ENCODE peak calls at places on chromosome 17, in five cellular contexts. F is fibroblast of lung, J is glutamatergic neuron, X is NB4, L is kidney epithelial cell. E is an unnamed sample.

GRCh38 chr17:34248807-34249496 is 6.1 kb upstream of the CCL2 start:
- DNase-seq in F (no peak), J (no peak), X (peak; percentile 88), L (no peak), E (no peak)

GRCh38 chr17:63275318-63275967 is 170.7 kb downstream of the CYB561 start:
- DNase-seq in F (peak; percentile 99), J (no peak), X (peak; percentile 81), L (peak; percentile 96), E (no peak)

GRCh38 chr17:72467841-72468653 is 347.2 kb downstream of the SOX9 start:
- DNase-seq in F (peak; percentile 69), J (no peak), X (no peak), L (no peak), E (peak; percentile 64)

GRCh38 chr17:18862011-18862410 is 4.1 kb downstream of the PRPSAP2 start:
- DNase-seq in F (no peak), J (no peak), X (no peak), L (no peak), E (no peak)

GRCh38 chr17:57986841-57987581 is 1.0 kb downstream of the VEZF1 start:
- DNase-seq in F (peak; percentile 89), J (peak; percentile 31), X (peak; percentile 74), L (peak; percentile 54), E (peak; percentile 78)

GRCh38 chr17:65191805-65192740 is 54.9 kb downstream of the RGS9 start:
- DNase-seq in F (peak; percentile 79), J (no peak), X (peak; percentile 61), L (peak; percentile 53), E (no peak)

GRCh38 chr17:56358651-56359050 is 205.4 kb downstream of the ANKFN1 start:
- DNase-seq in F (peak; percentile 34), J (no peak), X (peak; percentile 5), L (no peak), E (no peak)

GRCh38 chr17:39617446-39618251 is 9.1 kb upstream of the PPP1R1B start:
- DNase-seq in F (peak; percentile 18), J (no peak), X (peak; percentile 80), L (no peak), E (peak; percentile 69)

GRCh38 chr17:40472733-40473452 is 28.5 kb downstream of the TNS4 start:
- DNase-seq in F (no peak), J (no peak), X (no peak), L (no peak), E (no peak)

GRCh38 chr17:2647961-2648360 is 54.5 kb downstream of the PAFAH1B1 start:
- DNase-seq in F (no peak), J (no peak), X (no peak), L (no peak), E (no peak)

GRCh38 chr17:2841606-2842005 is 45.4 kb downstream of the RAP1GAP2 start:
- DNase-seq in F (peak; percentile 30), J (no peak), X (no peak), L (no peak), E (no peak)

GRCh38 chr17:10186771-10187425 is 11.5 kb downstream of the GAS7 start:
- DNase-seq in F (no peak), J (no peak), X (no peak), L (no peak), E (no peak)

GRCh38 chr17:1095093-1095852 is 84.5 kb downstream of the ABR start:
- DNase-seq in F (no peak), J (no peak), X (peak; percentile 78), L (no peak), E (no peak)

GRCh38 chr17:44444735-44445105 is 55.3 kb upstream of the ITGA2B start:
- DNase-seq in F (peak; percentile 90), J (no peak), X (no peak), L (peak; percentile 59), E (no peak)

GRCh38 chr17:67443931-67444597 is 67.0 kb downstream of the PITPNC1 start:
- DNase-seq in F (peak; percentile 74), J (no peak), X (no peak), L (no peak), E (no peak)

GRCh38 chr17:58083491-58084316 is 485 bp downstream of the DYNLL2 start:
- DNase-seq in F (peak; percentile 49), J (peak; percentile 70), X (peak; percentile 74), L (no peak), E (peak; percentile 40)

GRCh38 chr17:74008196-74008595 is 195.3 kb upstream of the RPL38 start:
- DNase-seq in F (no peak), J (no peak), X (peak; percentile 52), L (no peak), E (peak; percentile 59)

GRCh38 chr17:37726248-37726647 is 18.6 kb downstream of the HNF1B start:
- DNase-seq in F (no peak), J (no peak), X (no peak), L (no peak), E (no peak)

GRCh38 chr17:36888236-36888957 is 48.9 kb upstream of the LHX1 start:
- DNase-seq in F (no peak), J (peak; percentile 46), X (no peak), L (no peak), E (peak; percentile 29)

GRCh38 chr17:4520881-4521600 is 22.4 kb downstream of the SPNS2 start:
- DNase-seq in F (no peak), J (no peak), X (no peak), L (peak; percentile 31), E (no peak)

GRCh38 chr17:29140051-29140582 is 40.1 kb downstream of the MYO18A start:
- DNase-seq in F (peak; percentile 60), J (peak; percentile 85), X (peak; percentile 99), L (no peak), E (peak; percentile 86)

GRCh38 chr17:74123866-74124265 is 79.6 kb upstream of the RPL38 start:
- DNase-seq in F (no peak), J (no peak), X (no peak), L (no peak), E (no peak)

GRCh38 chr17:58338907-58339774 is 10.5 kb upstream of the TSPOAP1 start:
- DNase-seq in F (peak; percentile 82), J (peak; percentile 82), X (peak; percentile 97), L (peak; percentile 14), E (peak; percentile 26)

GRCh38 chr17:78124081-78124835 is 4.3 kb downstream of the TMC6 start:
- DNase-seq in F (no peak), J (peak; percentile 21), X (peak; percentile 97), L (no peak), E (no peak)

GRCh38 chr17:68360198-68360597 is 68.9 kb downstream of the ARSG start:
- DNase-seq in F (no peak), J (no peak), X (no peak), L (no peak), E (no peak)

GRCh38 chr17:49901460-49902331 is 53.8 kb upstream of the TAC4 start:
- DNase-seq in F (no peak), J (no peak), X (peak; percentile 46), L (no peak), E (peak; percentile 50)

GRCh38 chr17:17819561-17819995 is 17.2 kb downstream of the SREBF1 start:
- DNase-seq in F (peak; percentile 89), J (peak; percentile 63), X (peak; percentile 78), L (peak; percentile 81), E (no peak)

GRCh38 chr17:42337442-42337841 is 49.1 kb downstream of the STAT5A start:
- DNase-seq in F (peak; percentile 64), J (no peak), X (peak; percentile 40), L (no peak), E (no peak)

GRCh38 chr17:46097497-46097896 is 95.7 kb downstream of the KANSL1 start:
- DNase-seq in F (peak; percentile 12), J (no peak), X (no peak), L (no peak), E (no peak)

GRCh38 chr17:61587807-61588660 is 3.0 kb downstream of the NACA2 start:
- DNase-seq in F (no peak), J (no peak), X (no peak), L (no peak), E (no peak)

GRCh38 chr17:38717139-38717745 is 12.2 kb downstream of the MLLT6 start:
- DNase-seq in F (no peak), J (no peak), X (no peak), L (no peak), E (no peak)

DNA sequence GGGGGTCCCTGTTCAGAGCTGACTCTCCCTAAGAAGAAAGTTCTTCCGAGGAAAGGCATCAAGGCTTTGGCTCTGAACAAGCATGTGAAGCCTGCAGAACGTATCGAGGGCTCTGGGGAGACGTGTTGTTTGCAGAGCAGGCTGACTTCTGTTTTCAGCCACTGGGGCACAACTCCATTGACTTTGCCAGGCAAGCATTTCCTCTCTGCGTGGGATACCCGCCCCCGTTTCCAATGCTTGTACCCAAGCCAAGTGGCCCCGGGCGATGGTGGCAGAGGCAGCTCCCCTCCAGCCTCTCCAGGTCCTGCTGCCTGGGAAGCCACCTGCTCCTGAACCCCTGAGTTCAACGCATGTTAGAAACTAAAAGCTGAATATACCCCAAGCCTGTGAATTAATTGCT is 255.7 kb downstream of the RBFOX3 start:
- DNase-seq in F (no peak), J (no peak), X (no peak), L (no peak), E (no peak)
- TF ChIP-seq CTCF in F (no peak), J (no peak), X (no peak), L (no peak), E (no peak)

DNA sequence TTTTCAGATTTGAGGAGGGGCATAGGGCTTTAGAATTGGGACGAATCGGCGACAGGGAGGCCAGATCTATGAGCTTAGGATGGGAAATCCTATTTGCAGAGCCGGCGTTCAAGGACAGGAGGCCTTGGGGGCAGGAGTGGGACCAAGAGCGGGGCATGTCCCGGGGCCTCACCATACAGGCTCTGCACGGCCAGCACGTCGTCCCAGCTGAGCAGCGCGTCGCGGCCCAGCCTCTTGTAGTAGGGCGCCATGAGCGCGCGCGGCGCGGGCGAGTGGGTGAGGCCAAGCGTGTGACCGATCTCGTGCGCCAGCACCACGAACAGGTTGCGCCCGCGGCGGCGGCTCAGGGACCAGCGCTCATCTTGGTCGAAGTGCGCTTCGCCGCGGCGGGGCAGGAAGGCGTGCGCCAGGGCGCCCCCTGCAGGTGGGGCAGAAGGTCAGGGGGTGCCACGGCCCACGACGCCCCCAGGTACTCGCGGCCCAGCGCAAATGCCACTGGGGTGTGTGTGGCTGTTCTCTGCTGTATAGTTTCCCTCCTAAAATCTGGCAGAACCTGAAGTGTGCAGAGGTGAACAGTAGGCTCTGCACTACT is 9.3 kb downstream of the C17orf50 start:
- DNase-seq in F (no peak), J (no peak), X (no peak), L (no peak), E (no peak)
- TF ChIP-seq CTCF in F (no peak), J (peak; percentile 46), X (peak; percentile 19), L (peak; percentile 20), E (peak; percentile 30)

DNA sequence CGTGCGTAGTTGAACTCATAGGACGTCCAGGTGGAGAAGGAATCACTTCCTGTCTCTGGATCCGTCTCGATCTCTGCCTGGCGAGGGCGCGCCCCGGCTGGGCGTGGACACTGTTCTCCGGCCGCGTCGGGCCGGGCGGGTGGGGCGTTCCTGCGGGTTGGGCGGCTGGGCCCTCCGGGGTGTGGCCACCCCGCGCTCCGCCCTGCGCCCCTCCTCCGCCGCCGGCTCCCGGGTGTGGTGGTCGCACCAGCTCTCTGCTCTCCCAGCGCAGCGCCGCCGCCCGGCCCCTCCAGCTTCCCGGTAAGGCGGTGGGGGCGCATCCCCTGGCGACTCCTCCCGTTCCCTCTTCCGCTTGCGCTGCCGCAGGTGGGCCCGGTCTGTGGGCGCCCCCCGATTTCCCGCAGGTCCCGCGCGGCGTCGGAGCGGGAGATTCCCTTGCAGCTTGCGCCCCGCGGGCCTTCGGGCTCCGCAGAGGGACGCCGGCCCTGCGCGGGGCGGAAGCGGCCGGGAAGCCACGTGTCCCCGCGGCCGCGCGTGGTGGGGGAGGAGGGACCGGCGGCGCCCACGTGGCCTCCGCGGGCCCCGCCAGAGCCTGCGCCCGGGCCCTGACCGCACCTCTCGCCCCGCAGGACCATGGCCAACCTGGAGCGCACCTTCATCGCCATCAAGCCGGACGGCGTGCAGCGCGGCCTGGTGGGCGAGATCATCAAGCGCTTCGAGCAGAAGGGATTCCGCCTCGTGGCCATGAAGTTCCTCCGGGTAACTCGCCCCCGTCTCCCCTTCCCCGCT is at the start of gene NME2:
- DNase-seq in F (peak; percentile 81), J (peak; percentile 94), X (peak; percentile 88), L (peak; percentile 39), E (peak; percentile 93)
- TF ChIP-seq CTCF in F (no peak), J (no peak), X (no peak), L (no peak), E (no peak)

GRCh38 chr17:32769846-32770245 is 107.1 kb downstream of the MYO1D start:
- DNase-seq in F (no peak), J (no peak), X (no peak), L (no peak), E (peak; percentile 26)
- TF ChIP-seq CTCF in F (no peak), J (no peak), X (no peak), L (no peak), E (peak; percentile 54)

E was measured in neural progenitor cell.